ENCODE peak calls at places on chromosomes 5 and 9, in seven cellular contexts. Z is MM.1S, S is right cardiac atrium, M is fibroblast of mammary gland, N is fibroblast of pulmonary artery, C is GM12865, H is GM23248. P is an unnamed sample.

GRCh38 chr5:178077751-178078150 is 35.6 kb upstream of the N4BP3 start:
- DNase-seq in Z (no peak), S (no peak), M (no peak), N (no peak), C (no peak), H (no peak), P (no peak)

GRCh38 chr9:8627944-8628679 is 828.5 kb upstream of the DMAC1 start:
- DNase-seq in Z (no peak), S (no peak), M (peak; percentile 46), N (no peak), C (no peak), H (no peak), P (no peak)

GRCh38 chr5:5326126-5326758 is 96.2 kb upstream of the ICE1 start:
- DNase-seq in Z (no peak), S (no peak), M (no peak), N (no peak), C (no peak), H (no peak), P (no peak)

GRCh38 chr9:89639367-89639795 is 34.6 kb downstream of the GADD45G start:
- DNase-seq in Z (no peak), S (peak; percentile 95), M (no peak), N (no peak), C (no peak), H (peak; percentile 24), P (no peak)

GRCh38 chr9:97072285-97072770 is 33.4 kb upstream of the CTSV start:
- DNase-seq in Z (no peak), S (no peak), M (no peak), N (no peak), C (no peak), H (no peak), P (no peak)

GRCh38 chr5:127813633-127814171 is 110.5 kb downstream of the CCDC192 start:
- DNase-seq in Z (no peak), S (no peak), M (peak; percentile 85), N (peak; percentile 82), C (no peak), H (peak; percentile 87), P (no peak)

GRCh38 chr9:127154390-127155191 is 32.2 kb upstream of the ANGPTL2 start:
- DNase-seq in Z (peak; percentile 42), S (peak; percentile 93), M (peak; percentile 79), N (peak; percentile 79), C (peak; percentile 59), H (peak; percentile 79), P (peak; percentile 37)

GRCh38 chr9:95261890-95262289 is 55.6 kb downstream of the FANCC start:
- DNase-seq in Z (no peak), S (no peak), M (peak; percentile 41), N (peak; percentile 48), C (no peak), H (peak; percentile 13), P (no peak)

GRCh38 chr9:22331533-22331932 is 115.1 kb upstream of the DMRTA1 start:
- DNase-seq in Z (no peak), S (no peak), M (no peak), N (no peak), C (no peak), H (no peak), P (no peak)

GRCh38 chr5:87826507-87826906 is 413.8 kb upstream of the CCNH start:
- DNase-seq in Z (no peak), S (no peak), M (no peak), N (no peak), C (no peak), H (no peak), P (no peak)

GRCh38 chr5:38615042-38615441 is 58.6 kb upstream of the LIFR start:
- DNase-seq in Z (no peak), S (no peak), M (no peak), N (no peak), C (no peak), H (no peak), P (no peak)

GRCh38 chr9:80554856-80555255 is 983.1 kb downstream of the TLE4 start:
- DNase-seq in Z (no peak), S (no peak), M (no peak), N (no peak), C (no peak), H (no peak), P (no peak)

GRCh38 chr9:38338359-38339014 is 54.0 kb upstream of the ALDH1B1 start:
- DNase-seq in Z (no peak), S (no peak), M (no peak), N (no peak), C (no peak), H (no peak), P (no peak)

GRCh38 chr9:115396071-115396529 is 278.1 kb upstream of the TNC start:
- DNase-seq in Z (peak; percentile 10), S (no peak), M (no peak), N (no peak), C (no peak), H (no peak), P (peak; percentile 3)

GRCh38 chr5:142109356-142110045 is 922 bp downstream of the NDFIP1 start:
- DNase-seq in Z (peak; percentile 50), S (no peak), M (peak; percentile 29), N (peak; percentile 34), C (no peak), H (peak; percentile 62), P (peak; percentile 57)

GRCh38 chr5:2192496-2192895 is 309.8 kb upstream of the IRX4 start:
- DNase-seq in Z (no peak), S (no peak), M (no peak), N (no peak), C (no peak), H (no peak), P (no peak)

GRCh38 chr9:98708103-98708932 is 417 bp downstream of the GABBR2 start:
- DNase-seq in Z (no peak), S (no peak), M (no peak), N (no peak), C (no peak), H (peak; percentile 48), P (no peak)

GRCh38 chr5:69167488-69167845 is 517 bp downstream of the CCNB1 start:
- DNase-seq in Z (peak; percentile 18), S (no peak), M (peak; percentile 7), N (peak; percentile 11), C (peak; percentile 28), H (peak; percentile 58), P (no peak)

GRCh38 chr5:168070761-168071160 is 220.7 kb upstream of the WWC1 start:
- DNase-seq in Z (no peak), S (no peak), M (no peak), N (no peak), C (no peak), H (no peak), P (no peak)

GRCh38 chr5:137589185-137589584 is 90.1 kb upstream of the SPOCK1 start:
- DNase-seq in Z (no peak), S (no peak), M (no peak), N (no peak), C (no peak), H (no peak), P (no peak)
- H3K4me3 ChIP-seq in Z (no peak overlapping the region), S (no peak overlapping the region), M (no peak overlapping the region), N (no peak overlapping the region), C (no peak overlapping the region), H (no peak overlapping the region), P (no peak overlapping the region)

GRCh38 chr5:124658867-124659557 is 87.4 kb downstream of the ZNF608 start:
- DNase-seq in Z (no peak), S (no peak), M (no peak), N (no peak), C (peak; percentile 21), H (peak; percentile 13), P (no peak)

GRCh38 chr5:124655211-124655880 is 91.1 kb downstream of the ZNF608 start:
- DNase-seq in Z (no peak), S (no peak), M (peak; percentile 62), N (peak; percentile 73), C (no peak), H (peak; percentile 47), P (no peak)

GRCh38 chr5:124654418-124654817 is 92.0 kb downstream of the ZNF608 start:
- DNase-seq in Z (no peak), S (peak; percentile 47), M (no peak), N (no peak), C (no peak), H (no peak), P (no peak)

GRCh38 chr5:124652892-124653441 is 93.5 kb downstream of the ZNF608 start:
- DNase-seq in Z (no peak), S (no peak), M (no peak), N (no peak), C (no peak), H (no peak), P (no peak)

DNA sequence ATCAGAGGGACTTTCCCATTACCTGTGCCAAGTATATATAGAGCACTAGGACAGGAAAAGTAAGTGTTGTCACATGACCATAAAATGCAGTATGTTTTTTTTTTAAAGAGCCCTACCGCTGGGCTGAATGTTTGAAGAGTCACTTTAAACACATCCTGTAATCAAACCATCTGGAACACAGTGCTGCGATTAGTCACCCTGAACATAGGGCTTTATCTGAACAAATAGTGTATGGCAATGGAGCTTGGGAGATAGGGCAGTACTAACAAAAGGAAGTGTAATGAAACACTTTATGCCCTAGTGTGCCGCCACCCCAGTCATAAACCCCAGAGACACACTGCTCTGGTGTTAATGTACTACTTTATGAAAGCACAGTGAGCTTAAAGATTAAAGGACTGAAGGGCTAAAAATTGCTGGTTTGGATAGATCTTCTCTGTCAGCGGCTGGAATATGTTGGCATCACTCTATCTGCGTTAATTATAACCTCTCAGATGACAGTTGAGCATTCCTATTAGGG is 90.4 kb downstream of the ZNF608 start:
- DNase-seq in Z (no peak), S (no peak), M (peak; percentile 92), N (peak; percentile 83), C (peak; percentile 42), H (peak; percentile 86), P (peak; percentile 18)
- H3K4me3 ChIP-seq in Z (no peak overlapping the region), S (no peak overlapping the region), M (peak overlapping the region; percentile 27), N (peak overlapping the region; percentile 8), C (no peak overlapping the region), H (peak overlapping the region; percentile 67), P (no peak overlapping the region)

DNA sequence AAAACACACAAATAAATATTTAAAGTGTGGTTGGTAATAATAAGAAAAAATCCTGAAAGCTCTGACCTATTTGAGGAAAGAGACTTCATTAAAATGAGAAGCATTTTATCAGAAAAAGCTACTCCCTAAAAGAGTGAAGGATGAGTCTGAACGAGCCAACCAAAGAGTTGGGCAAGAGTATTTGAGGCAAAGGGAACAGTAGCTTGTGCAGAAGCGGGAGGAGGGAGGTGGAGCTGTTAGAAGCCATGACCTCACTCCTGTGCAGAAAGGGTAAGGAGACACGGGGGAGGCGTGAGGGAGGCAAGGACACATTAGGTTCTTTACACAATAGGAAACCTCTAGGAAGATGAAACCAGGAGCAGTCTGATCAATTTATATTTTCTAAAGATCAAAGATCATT is 29.4 kb downstream of the SH3RF2 start:
- DNase-seq in Z (no peak), S (no peak), M (peak; percentile 12), N (peak; percentile 67), C (no peak), H (no peak), P (no peak)
- H3K4me3 ChIP-seq in Z (no peak overlapping the region), S (no peak overlapping the region), M (no peak overlapping the region), N (no peak overlapping the region), C (no peak overlapping the region), H (no peak overlapping the region), P (no peak overlapping the region)

GRCh38 chr5:53934126-53934856 is 373.9 kb downstream of the NDUFS4 start:
- DNase-seq in Z (no peak), S (no peak), M (no peak), N (peak; percentile 65), C (no peak), H (peak; percentile 24), P (no peak)

GRCh38 chr5:53936481-53937352 is 373.7 kb downstream of the ARL15 start:
- DNase-seq in Z (no peak), S (peak; percentile 68), M (peak; percentile 36), N (peak; percentile 59), C (no peak), H (peak; percentile 13), P (no peak)

GRCh38 chr5:53942724-53943123 is 367.6 kb downstream of the ARL15 start:
- DNase-seq in Z (no peak), S (peak; percentile 33), M (peak; percentile 90), N (peak; percentile 98), C (no peak), H (peak; percentile 28), P (no peak)

GRCh38 chr5:53937467-53937866 is 372.9 kb downstream of the ARL15 start:
- DNase-seq in Z (no peak), S (no peak), M (no peak), N (no peak), C (no peak), H (no peak), P (no peak)
- H3K4me3 ChIP-seq in Z (no peak overlapping the region), S (no peak overlapping the region), M (no peak overlapping the region), N (no peak overlapping the region), C (no peak overlapping the region), H (no peak overlapping the region), P (no peak overlapping the region)

P was measured in Jurkat, Clone E6-1.